ENCODE peak calls at places on chromosomes 2 and 18, in four cellular contexts. M is GM12878, R is A549, J is K562. N is an unnamed sample.

GRCh38 chr18:12238861-12239260 is 15.3 kb upstream of the CIDEA start:
- DNase-seq in R (no peak), J (no peak), M (no peak), N (no peak)

GRCh38 chr2:88342749-88343148 is 109.7 kb downstream of the FOXI3 start:
- DNase-seq in M (no peak), J (no peak), R (no peak), N (no peak)

GRCh38 chr2:108858894-108859293 is 72.3 kb downstream of the CCDC138 start:
- DNase-seq in M (no peak), R (no peak), J (no peak), N (no peak)

GRCh38 chr2:194870974-194871535 is 786.0 kb upstream of the SLC39A10 start:
- DNase-seq in R (no peak), M (no peak), J (no peak), N (no peak)

GRCh38 chr18:28095631-28096030 is 81.3 kb downstream of the CDH2 start:
- DNase-seq in M (no peak), R (no peak), J (no peak), N (no peak)

GRCh38 chr2:69946351-69947077 is 14.9 kb downstream of the ASPRV1 start:
- DNase-seq in M (peak; percentile 30), J (no peak), R (peak; percentile 60), N (peak; percentile 82)

GRCh38 chr2:30934071-30934470 is 126.8 kb upstream of the CAPN13 start:
- DNase-seq in R (no peak), M (no peak), J (no peak), N (no peak)

GRCh38 chr2:16252251-16252650 is 311.9 kb downstream of the MYCN start:
- DNase-seq in M (no peak), J (no peak), R (no peak), N (no peak)

GRCh38 chr18:42310956-42311355 is 355.9 kb downstream of the PIK3C3 start:
- DNase-seq in R (no peak), J (no peak), M (no peak), N (no peak)

GRCh38 chr2:128734521-128735295 is 416.0 kb upstream of the HS6ST1 start:
- DNase-seq in J (no peak), R (no peak), M (no peak), N (no peak)

GRCh38 chr2:37295469-37296073 is 29.1 kb downstream of the PRKD3 start:
- DNase-seq in J (no peak), R (no peak), M (no peak), N (no peak)

GRCh38 chr2:221268631-221269030 is 303.5 kb downstream of the EPHA4 start:
- DNase-seq in J (no peak), R (no peak), M (no peak), N (no peak)

GRCh38 chr18:27599202-27599829 is 414.2 kb upstream of the CHST9 start:
- DNase-seq in M (no peak), R (peak; percentile 11), J (peak; percentile 65), N (peak; percentile 40)

GRCh38 chr2:179447839-179448447 is 183.3 kb upstream of the SESTD1 start:
- DNase-seq in J (no peak), R (no peak), M (no peak), N (no peak)

GRCh38 chr2:26243643-26244478 is 571 bp downstream of the HADHA start:
- DNase-seq in J (no peak), M (no peak), R (peak; percentile 19), N (no peak)

GRCh38 chr2:209496586-209496982 is 72.7 kb downstream of the MAP2 start:
- DNase-seq in R (no peak), M (no peak), J (no peak), N (no peak)

GRCh38 chr2:153196378-153197058 is 282.0 kb downstream of the RPRM start:
- DNase-seq in M (no peak), R (no peak), J (no peak), N (no peak)

DNA sequence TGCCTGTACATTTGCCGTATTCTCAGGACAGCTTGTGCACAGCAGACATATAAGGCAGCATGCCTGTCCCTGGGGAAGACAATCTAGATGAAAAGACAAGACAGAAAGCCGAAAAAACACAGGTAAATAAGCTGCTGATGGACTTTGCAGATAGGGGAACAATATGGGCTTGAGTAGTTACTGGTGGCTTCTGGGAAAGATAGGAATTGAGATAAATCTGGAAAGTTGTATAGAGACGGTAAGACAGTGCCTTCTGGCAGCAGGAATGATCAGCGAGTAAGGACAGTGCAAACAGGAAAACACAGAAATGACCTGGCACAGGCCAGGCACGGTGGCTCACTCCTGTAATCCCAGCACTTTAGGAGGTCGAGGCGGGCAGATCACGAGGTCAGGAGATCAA is 70.2 kb downstream of the FAM124B start:
- DNase-seq in M (no peak), J (no peak), R (no peak), N (no peak)
- TF ChIP-seq POLR2AphosphoS2 in M (no peak), J (no peak), R (no peak), N (no peak)

DNA sequence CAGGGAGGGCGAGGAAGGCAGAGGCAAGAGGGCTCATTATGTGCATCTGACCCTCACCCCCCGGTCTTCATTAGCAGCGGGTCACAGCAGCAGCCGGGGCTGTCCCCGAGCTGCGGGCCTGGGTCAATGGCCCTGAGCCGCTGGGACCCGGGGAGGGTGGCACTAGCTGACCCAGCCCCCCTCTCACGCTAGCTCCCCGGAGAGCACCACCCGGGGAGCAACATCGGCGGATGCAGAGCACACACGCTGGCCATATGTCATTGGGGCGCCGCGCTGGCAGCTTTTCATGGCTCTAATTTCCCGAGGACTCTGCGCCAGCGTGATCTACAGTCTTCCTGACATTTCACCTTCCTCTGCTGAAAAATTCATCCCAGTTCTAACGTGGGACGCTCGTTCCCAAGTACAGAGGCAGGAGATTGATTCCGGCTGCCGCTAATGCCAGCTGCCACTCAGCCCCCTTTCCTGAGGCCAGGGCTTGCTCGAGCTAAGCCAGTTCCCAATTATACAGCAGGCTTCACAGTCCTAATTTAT is 63.7 kb downstream of the EIPR1 start:
- DNase-seq in R (no peak), J (no peak), M (no peak), N (no peak)
- TF ChIP-seq POLR2AphosphoS2 in R (no peak), J (no peak), M (no peak), N (no peak)

DNA sequence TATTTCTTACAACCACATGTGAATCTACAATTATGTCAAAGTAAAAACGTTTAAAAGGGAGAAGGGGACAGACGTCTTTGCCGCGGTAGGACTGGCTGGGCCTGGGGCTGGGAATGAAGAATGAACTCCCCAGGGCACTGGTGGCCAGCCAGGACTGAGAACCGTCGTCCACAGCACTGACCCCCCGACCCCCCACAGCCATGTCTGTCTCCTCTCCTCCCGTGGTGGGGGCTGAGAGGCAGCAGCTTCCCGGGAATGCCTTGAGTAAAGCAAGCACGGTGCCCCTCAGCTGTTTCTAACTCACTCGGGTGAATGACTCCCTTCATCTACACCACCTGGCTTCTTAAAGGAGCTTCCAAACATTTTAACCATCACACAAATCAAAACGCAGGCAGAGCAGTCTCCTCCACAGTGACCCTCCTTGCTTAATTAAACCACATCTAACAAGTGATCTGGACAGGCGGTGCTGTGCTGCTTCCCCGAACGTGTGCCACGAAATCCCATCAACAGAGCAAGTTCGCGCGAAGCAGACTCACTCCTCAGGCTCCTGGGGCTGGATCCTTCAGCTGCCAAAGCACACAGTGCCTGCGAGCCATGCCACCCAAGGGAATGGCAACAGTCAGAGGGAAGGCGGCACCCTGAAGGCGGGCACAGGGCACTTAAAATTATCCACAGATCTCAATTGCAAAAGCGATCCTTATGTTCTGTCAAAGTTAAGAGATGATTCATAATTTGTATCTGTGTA is 217.6 kb downstream of the EIPR1 start:
- DNase-seq in J (no peak), M (no peak), R (no peak), N (no peak)
- TF ChIP-seq POLR2AphosphoS2 in J (no peak), M (no peak), R (no peak), N (no peak)

GRCh38 chr2:238425979-238426567 is 654 bp upstream of the ASB1 start:
- DNase-seq in J (peak; percentile 42), R (peak; percentile 54), M (no peak), N (peak; percentile 57)

GRCh38 chr2:238425505-238425978 is 1.2 kb upstream of the ASB1 start:
- DNase-seq in M (no peak), J (no peak), R (no peak), N (no peak)

GRCh38 chr2:238428866-238429265 is 2.1 kb downstream of the ASB1 start:
- DNase-seq in M (no peak), R (no peak), J (no peak), N (no peak)

GRCh38 chr2:238427435-238428162 is 872 bp downstream of the ASB1 start:
- DNase-seq in M (no peak), J (peak; percentile 21), R (no peak), N (no peak)

DNA sequence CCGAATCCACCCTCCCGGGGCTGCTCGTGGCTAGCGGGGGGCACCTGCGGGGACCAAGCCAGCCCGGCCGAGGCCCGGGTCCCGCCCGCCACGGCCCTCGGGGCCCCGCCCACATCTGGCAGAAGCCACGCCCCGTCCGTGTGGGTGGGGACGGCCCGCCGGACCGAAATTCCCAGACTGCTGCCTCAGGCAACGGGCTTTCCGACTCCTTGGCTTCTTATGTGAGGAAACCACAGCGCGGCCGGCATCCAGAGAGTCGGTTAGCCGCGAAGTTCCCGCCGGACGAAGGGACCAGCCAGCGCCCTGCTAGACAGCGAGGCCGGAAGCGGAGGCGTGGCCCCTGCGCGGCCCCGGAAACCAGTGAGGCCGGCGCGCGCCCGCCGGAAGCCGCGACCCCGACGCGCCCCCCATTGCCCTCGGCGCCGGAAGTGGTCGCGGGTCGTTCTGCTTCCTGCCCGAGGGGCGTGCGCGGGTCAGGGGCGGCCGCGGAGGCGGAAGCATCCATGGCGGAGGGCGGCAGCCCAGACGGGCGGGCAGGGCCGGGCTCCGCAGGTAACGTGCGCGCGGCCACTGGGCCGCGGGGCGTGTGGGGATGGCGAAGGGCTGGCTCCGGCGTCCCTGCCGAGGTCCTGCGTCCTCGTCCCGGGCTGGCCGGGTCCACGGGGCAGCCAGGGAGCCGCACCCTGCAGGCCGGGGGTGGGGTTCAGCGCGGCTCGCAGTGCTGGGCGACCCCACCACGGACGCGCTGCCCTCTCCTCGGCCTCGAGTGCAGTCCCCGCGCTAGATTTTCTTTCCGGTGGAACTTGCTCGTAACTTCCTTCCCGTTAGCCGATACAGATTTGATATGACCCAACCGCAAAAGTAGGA is at the start of gene ASB1:
- DNase-seq in R (peak; percentile 62), J (peak; percentile 81), M (peak; percentile 33), N (peak; percentile 73)
- TF ChIP-seq POLR2AphosphoS2 in R (no peak), J (no peak), M (peak; percentile 87), N (no peak)

DNA sequence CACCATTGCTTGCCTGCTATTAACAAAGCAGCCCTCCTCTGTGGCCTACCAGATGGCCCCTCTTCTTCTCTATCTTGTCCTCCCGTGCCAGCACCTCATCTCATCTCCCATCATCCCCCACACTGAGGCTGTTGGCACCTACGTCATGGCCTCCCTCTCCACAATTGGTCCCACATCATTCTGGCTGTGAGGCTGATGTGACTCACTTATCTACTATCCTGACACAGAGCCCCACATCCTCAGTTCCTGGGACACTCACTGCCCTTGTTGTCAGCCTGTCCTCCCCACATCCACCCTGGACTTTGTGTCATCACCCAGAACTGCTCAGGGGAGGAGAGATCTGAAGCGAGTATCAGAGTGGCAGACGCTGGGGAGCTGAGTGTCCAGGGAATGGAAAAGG is 102.9 kb downstream of the MRO start:
- DNase-seq in J (no peak), M (no peak), R (no peak), N (no peak)
- TF ChIP-seq POLR2AphosphoS2 in J (no peak), M (no peak), R (no peak), N (no peak)

DNA sequence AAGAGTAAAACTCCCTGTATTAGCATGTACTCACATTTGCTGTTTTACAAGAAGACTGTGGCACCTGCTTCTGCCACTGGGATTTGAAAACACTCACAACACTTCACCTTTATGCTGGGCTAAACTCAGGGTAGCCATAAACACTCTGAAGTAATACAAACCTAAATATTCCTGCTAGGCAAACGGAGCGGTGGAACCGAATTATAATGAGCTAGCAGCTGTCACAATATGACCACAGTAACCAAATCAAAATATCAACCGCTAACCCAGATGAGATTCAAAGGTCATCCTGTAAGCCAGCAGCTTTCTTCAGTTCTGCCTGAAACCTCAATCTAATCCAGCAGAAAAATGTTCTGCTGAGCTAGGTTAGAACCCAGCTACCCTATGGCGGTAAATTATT is 132.1 kb downstream of the TCF4 start:
- DNase-seq in M (no peak), J (no peak), R (no peak), N (no peak)
- TF ChIP-seq POLR2AphosphoS2 in M (no peak), J (no peak), R (no peak), N (no peak)

GRCh38 chr2:71548589-71549485 is 95.5 kb downstream of the DYSF start:
- DNase-seq in R (peak; percentile 86), M (no peak), J (peak; percentile 85), N (peak; percentile 62)
- TF ChIP-seq POLR2AphosphoS2 in R (no peak), M (no peak), J (no peak), N (no peak)